ENCODE peak calls at places on chromosome 6, in five cellular contexts. One of them, this sample, is unnamed.

GRCh38 chr6:113936093-113936934 is 34.6 kb downstream of the HDAC2 start:
- DNase-seq in mesendoderm: peak
- DNase-seq in neuronal stem cell: peak
- DNase-seq in mesenchymal stem cell: peak
- DNase-seq in H9: no peak
- DNase-seq in this sample: peak

GRCh38 chr6:119333707-119334295 is 15.8 kb downstream of the MAN1A1 start:
- DNase-seq in H9: no peak
- DNase-seq in mesenchymal stem cell: no peak
- DNase-seq in mesendoderm: no peak
- DNase-seq in neuronal stem cell: no peak
- DNase-seq in this sample: no peak

GRCh38 chr6:168601101-168601500 is 160.1 kb downstream of the SMOC2 start:
- DNase-seq in mesenchymal stem cell: no peak
- DNase-seq in H9: no peak
- DNase-seq in neuronal stem cell: no peak
- DNase-seq in mesendoderm: no peak
- DNase-seq in this sample: no peak

GRCh38 chr6:46917002-46917401 is 4.7 kb downstream of the ADGRF5 start:
- DNase-seq in H9: no peak
- DNase-seq in mesendoderm: no peak
- DNase-seq in neuronal stem cell: no peak
- DNase-seq in mesenchymal stem cell: no peak
- DNase-seq in this sample: no peak

GRCh38 chr6:43779864-43780260 is 9.9 kb downstream of the VEGFA start:
- DNase-seq in neuronal stem cell: no peak
- DNase-seq in mesendoderm: no peak
- DNase-seq in mesenchymal stem cell: no peak
- DNase-seq in H9: no peak
- DNase-seq in this sample: no peak

GRCh38 chr6:133340557-133340956 is 99.4 kb downstream of the EYA4 start:
- DNase-seq in H9: no peak
- DNase-seq in neuronal stem cell: no peak
- DNase-seq in mesenchymal stem cell: peak
- DNase-seq in mesendoderm: peak
- DNase-seq in this sample: no peak

GRCh38 chr6:137656735-137657134 is 162.5 kb upstream of the OLIG3 start:
- DNase-seq in neuronal stem cell: no peak
- DNase-seq in mesenchymal stem cell: no peak
- DNase-seq in mesendoderm: no peak
- DNase-seq in H9: no peak
- DNase-seq in this sample: no peak

GRCh38 chr6:113854531-113855499 is 2.3 kb upstream of the MARCKS start:
- DNase-seq in mesendoderm: peak
- DNase-seq in mesenchymal stem cell: peak
- DNase-seq in H9: peak
- DNase-seq in neuronal stem cell: peak
- DNase-seq in this sample: peak

GRCh38 chr6:43129434-43130194 is 41.5 kb upstream of the SRF start:
- DNase-seq in mesenchymal stem cell: peak
- DNase-seq in neuronal stem cell: no peak
- DNase-seq in H9: no peak
- DNase-seq in mesendoderm: peak
- DNase-seq in this sample: no peak

GRCh38 chr6:134846031-134846430 is 103.9 kb downstream of the ALDH8A1 start:
- DNase-seq in H9: no peak
- DNase-seq in neuronal stem cell: no peak
- DNase-seq in mesendoderm: no peak
- DNase-seq in mesenchymal stem cell: no peak
- DNase-seq in this sample: no peak
- H2AK5ac ChIP-seq in H9: no peak
- H2AK5ac ChIP-seq in neuronal stem cell: no peak
- H2AK5ac ChIP-seq in mesendoderm: no peak
- H2AK5ac ChIP-seq in mesenchymal stem cell: no peak
- H2AK5ac ChIP-seq in this sample: no peak

DNA sequence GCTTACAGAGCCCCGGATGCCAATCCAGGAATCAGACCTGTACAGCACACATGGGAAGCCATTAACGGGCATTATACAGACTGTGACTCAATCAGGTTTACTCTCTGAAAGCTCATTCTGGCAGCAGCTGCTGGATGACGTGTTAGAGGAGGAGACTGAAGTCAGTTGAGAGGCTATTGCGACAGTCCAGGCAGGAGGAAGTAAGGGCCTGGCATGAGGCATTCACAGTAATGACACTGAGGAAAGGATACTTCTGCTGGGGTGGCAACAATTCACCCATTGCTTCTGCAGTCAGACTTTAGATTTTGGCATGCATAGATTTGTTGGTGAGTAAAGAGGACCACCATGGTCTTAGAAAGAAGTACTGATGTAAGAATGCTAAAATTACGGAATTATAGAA is 151.0 kb upstream of the HEY2 start:
- DNase-seq in mesendoderm: peak
- DNase-seq in H9: no peak
- DNase-seq in neuronal stem cell: no peak
- DNase-seq in mesenchymal stem cell: peak
- DNase-seq in this sample: peak
- H3K9ac ChIP-seq in mesendoderm: no peak
- H3K9ac ChIP-seq in H9: no peak
- H3K9ac ChIP-seq in neuronal stem cell: no peak
- H3K9ac ChIP-seq in mesenchymal stem cell: no peak
- H3K9ac ChIP-seq in this sample: no peak

GRCh38 chr6:128513878-128514277 is 6.5 kb downstream of the PTPRK start:
- DNase-seq in H9: no peak
- DNase-seq in mesenchymal stem cell: no peak
- DNase-seq in mesendoderm: no peak
- DNase-seq in neuronal stem cell: no peak
- DNase-seq in this sample: no peak

GRCh38 chr6:128508588-128509296 is 11.7 kb downstream of the PTPRK start:
- DNase-seq in mesendoderm: no peak
- DNase-seq in H9: no peak
- DNase-seq in neuronal stem cell: no peak
- DNase-seq in mesenchymal stem cell: peak
- DNase-seq in this sample: peak

GRCh38 chr6:128512296-128512695 is 8.1 kb downstream of the PTPRK start:
- DNase-seq in mesendoderm: no peak
- DNase-seq in mesenchymal stem cell: no peak
- DNase-seq in neuronal stem cell: no peak
- DNase-seq in H9: no peak
- DNase-seq in this sample: no peak

GRCh38 chr6:128509709-128510108 is 10.7 kb downstream of the PTPRK start:
- DNase-seq in neuronal stem cell: no peak
- DNase-seq in mesenchymal stem cell: no peak
- DNase-seq in H9: no peak
- DNase-seq in mesendoderm: no peak
- DNase-seq in this sample: no peak

GRCh38 chr6:128511518-128511917 is 8.9 kb downstream of the PTPRK start:
- DNase-seq in mesenchymal stem cell: peak
- DNase-seq in neuronal stem cell: no peak
- DNase-seq in mesendoderm: no peak
- DNase-seq in H9: no peak
- DNase-seq in this sample: no peak
- H2AK5ac ChIP-seq in mesenchymal stem cell: no peak
- H2AK5ac ChIP-seq in neuronal stem cell: no peak
- H2AK5ac ChIP-seq in mesendoderm: no peak
- H2AK5ac ChIP-seq in H9: no peak
- H2AK5ac ChIP-seq in this sample: no peak

GRCh38 chr6:14278000-14278399 is 160.4 kb downstream of the CD83 start:
- DNase-seq in mesendoderm: no peak
- DNase-seq in H9: peak
- DNase-seq in mesenchymal stem cell: no peak
- DNase-seq in neuronal stem cell: no peak
- DNase-seq in this sample: no peak

GRCh38 chr6:14276066-14276465 is 158.5 kb downstream of the CD83 start:
- DNase-seq in H9: peak
- DNase-seq in mesendoderm: no peak
- DNase-seq in mesenchymal stem cell: no peak
- DNase-seq in neuronal stem cell: no peak
- DNase-seq in this sample: no peak

GRCh38 chr6:14277405-14277930 is 159.9 kb downstream of the CD83 start:
- DNase-seq in H9: peak
- DNase-seq in neuronal stem cell: no peak
- DNase-seq in mesenchymal stem cell: no peak
- DNase-seq in mesendoderm: no peak
- DNase-seq in this sample: no peak

GRCh38 chr6:14275493-14275851 is 157.9 kb downstream of the CD83 start:
- DNase-seq in mesenchymal stem cell: no peak
- DNase-seq in H9: peak
- DNase-seq in mesendoderm: no peak
- DNase-seq in neuronal stem cell: no peak
- DNase-seq in this sample: no peak

GRCh38 chr6:14276667-14277404 is 159.3 kb downstream of the CD83 start:
- DNase-seq in mesendoderm: no peak
- DNase-seq in neuronal stem cell: no peak
- DNase-seq in mesenchymal stem cell: peak
- DNase-seq in H9: peak
- DNase-seq in this sample: no peak
- H3K9ac ChIP-seq in mesendoderm: no peak
- H3K9ac ChIP-seq in neuronal stem cell: no peak
- H3K9ac ChIP-seq in mesenchymal stem cell: no peak
- H3K9ac ChIP-seq in H9: no peak
- H3K9ac ChIP-seq in this sample: no peak

DNA sequence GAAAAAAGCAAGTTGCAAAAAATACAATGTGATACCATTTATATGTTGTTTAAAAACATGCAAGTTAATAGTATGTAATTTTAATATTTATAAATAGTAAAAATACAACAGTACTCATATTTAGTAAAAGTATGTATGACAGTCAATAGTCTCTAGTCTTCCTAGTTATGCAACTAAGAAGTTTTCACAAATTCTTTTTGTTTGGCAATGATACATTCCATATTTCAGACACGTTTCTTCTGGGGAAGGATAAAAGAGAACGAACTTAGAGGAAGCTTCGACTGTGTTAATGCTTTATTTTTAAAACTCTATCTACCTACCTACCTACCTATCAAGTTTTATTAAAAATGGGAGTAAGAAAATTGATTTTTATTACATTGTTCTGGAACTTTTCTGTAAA is 77.7 kb downstream of the UBE3D start:
- DNase-seq in mesendoderm: no peak
- DNase-seq in neuronal stem cell: no peak
- DNase-seq in mesenchymal stem cell: no peak
- DNase-seq in H9: no peak
- DNase-seq in this sample: no peak
- H2AK5ac ChIP-seq in mesendoderm: no peak
- H2AK5ac ChIP-seq in neuronal stem cell: no peak
- H2AK5ac ChIP-seq in mesenchymal stem cell: no peak
- H2AK5ac ChIP-seq in H9: no peak
- H2AK5ac ChIP-seq in this sample: no peak

GRCh38 chr6:135105710-135106109 is 51.1 kb upstream of the HBS1L start:
- DNase-seq in mesendoderm: no peak
- DNase-seq in neuronal stem cell: no peak
- DNase-seq in H9: no peak
- DNase-seq in mesenchymal stem cell: no peak
- DNase-seq in this sample: no peak

GRCh38 chr6:135104199-135104598 is 49.6 kb upstream of the HBS1L start:
- DNase-seq in H9: no peak
- DNase-seq in neuronal stem cell: no peak
- DNase-seq in mesenchymal stem cell: no peak
- DNase-seq in mesendoderm: no peak
- DNase-seq in this sample: no peak

GRCh38 chr6:135108692-135109091 is 54.1 kb upstream of the HBS1L start:
- DNase-seq in mesendoderm: no peak
- DNase-seq in mesenchymal stem cell: no peak
- DNase-seq in H9: no peak
- DNase-seq in neuronal stem cell: no peak
- DNase-seq in this sample: no peak

GRCh38 chr6:135105299-135105698 is 50.7 kb upstream of the HBS1L start:
- DNase-seq in H9: no peak
- DNase-seq in neuronal stem cell: no peak
- DNase-seq in mesenchymal stem cell: no peak
- DNase-seq in mesendoderm: no peak
- DNase-seq in this sample: no peak

GRCh38 chr6:135106611-135107010 is 52.0 kb upstream of the HBS1L start:
- DNase-seq in neuronal stem cell: no peak
- DNase-seq in H9: no peak
- DNase-seq in mesenchymal stem cell: no peak
- DNase-seq in mesendoderm: no peak
- DNase-seq in this sample: no peak
- H3K9ac ChIP-seq in neuronal stem cell: no peak
- H3K9ac ChIP-seq in H9: no peak
- H3K9ac ChIP-seq in mesenchymal stem cell: no peak
- H3K9ac ChIP-seq in mesendoderm: no peak
- H3K9ac ChIP-seq in this sample: no peak

GRCh38 chr6:135189344-135189743 is 8.2 kb downstream of the MYB start:
- DNase-seq in mesenchymal stem cell: no peak
- DNase-seq in neuronal stem cell: no peak
- DNase-seq in mesendoderm: no peak
- DNase-seq in H9: no peak
- DNase-seq in this sample: peak
- H2AK5ac ChIP-seq in mesenchymal stem cell: no peak
- H2AK5ac ChIP-seq in neuronal stem cell: no peak
- H2AK5ac ChIP-seq in mesendoderm: no peak
- H2AK5ac ChIP-seq in H9: no peak
- H2AK5ac ChIP-seq in this sample: no peak

This sample was measured in trophoblast cell.